ENCODE peak calls at places on chromosome 4, in eight cellular contexts. L is retina, Z is heart left ventricle, P is EH, E is NCI-H2081, F is GF-D8, O is fibroblast of lung, J is T follicular helper cell. M is an unnamed sample.

GRCh38 chr4:75724867-75725724 is 719 bp downstream of the USO1 start:
- DNase-seq in O (peak), J (peak), P (peak), F (no peak), E (peak), Z (peak), L (peak), M (peak)

GRCh38 chr4:128565565-128566186 is 243.8 kb upstream of the JADE1 start:
- DNase-seq in J (no peak), O (no peak), Z (peak), F (no peak), P (peak), L (peak), E (peak), M (no peak)

GRCh38 chr4:184853385-184853784 is 27.6 kb upstream of the ACSL1 start:
- DNase-seq in Z (no peak), O (no peak), E (no peak), J (no peak), L (no peak), F (no peak), P (no peak), M (no peak)

GRCh38 chr4:147943159-147943638 is 211.3 kb downstream of the ARHGAP10 start:
- DNase-seq in Z (no peak), E (no peak), J (no peak), P (no peak), F (no peak), O (peak), L (no peak), M (no peak)

GRCh38 chr4:153248641-153249198 is 44.5 kb downstream of the TRIM2 start:
- DNase-seq in O (no peak), Z (peak), P (no peak), E (no peak), L (no peak), J (no peak), F (no peak), M (no peak)

GRCh38 chr4:105399535-105400161 is 74.2 kb downstream of the PPA2 start:
- DNase-seq in L (no peak), Z (no peak), P (peak), F (no peak), J (no peak), O (peak), E (no peak), M (no peak)

GRCh38 chr4:97123573-97123972 is 1019.7 kb downstream of the STPG2 start:
- DNase-seq in L (peak), J (no peak), P (no peak), O (no peak), F (no peak), Z (no peak), E (peak), M (no peak)

GRCh38 chr4:187618701-187619278 is 376.8 kb upstream of the ZFP42 start:
- DNase-seq in Z (no peak), P (peak), F (no peak), E (peak), O (peak), J (no peak), L (no peak), M (no peak)

GRCh38 chr4:7904942-7905341 is 34.7 kb downstream of the AFAP1 start:
- DNase-seq in E (no peak), L (no peak), J (no peak), O (peak), P (peak), Z (no peak), F (no peak), M (no peak)

M was measured in CD4-positive, alpha-beta T cell.